ENCODE peak calls at places on chromosome 4, in four cellular contexts. V, X, H and A are unnamed samples.

GRCh38 chr4:142088906-142089305 is 452.5 kb downstream of the IL15 start:
- DNase-seq in V (no peak), X (no peak), H (no peak), A (peak)

GRCh38 chr4:186728631-186729271 is 5.1 kb upstream of the FAT1 start:
- DNase-seq in V (no peak), X (peak), H (no peak), A (no peak)

GRCh38 chr4:164481306-164482091 is 272.4 kb upstream of the SMIM31 start:
- DNase-seq in V (no peak), X (no peak), H (no peak), A (no peak)

GRCh38 chr4:94305468-94306225 is 37.0 kb downstream of the HPGDS start:
- DNase-seq in V (no peak), X (no peak), H (no peak), A (no peak)

GRCh38 chr4:100177126-100177525 is 13.1 kb downstream of the DDIT4L start:
- DNase-seq in V (no peak), X (no peak), H (no peak), A (no peak)

GRCh38 chr4:46432923-46433322 is 43.0 kb upstream of the GABRA2 start:
- DNase-seq in V (no peak), X (no peak), H (no peak), A (peak)

GRCh38 chr4:87353592-87353991 is 30.9 kb upstream of the HSD17B13 start:
- DNase-seq in V (no peak), X (no peak), H (no peak), A (peak)

GRCh38 chr4:54322817-54323417 is 93.8 kb downstream of the PDGFRA start:
- DNase-seq in V (peak), X (peak), H (no peak), A (peak)

GRCh38 chr4:112842513-112842912 is 205.6 kb downstream of the LARP7 start:
- DNase-seq in V (no peak), X (no peak), H (no peak), A (no peak)

GRCh38 chr4:53119685-53120084 is 246.2 kb downstream of the SCFD2 start:
- DNase-seq in V (no peak), X (peak), H (no peak), A (peak)

GRCh38 chr4:53644607-53645006 is 53.3 kb upstream of the LNX1 start:
- DNase-seq in V (no peak), X (peak), H (no peak), A (no peak)

GRCh38 chr4:2416564-2417195 is 1.8 kb downstream of the ZFYVE28 start:
- DNase-seq in V (no peak), X (no peak), H (peak), A (no peak)

GRCh38 chr4:3745886-3746656 is 20.1 kb upstream of the ADRA2C start:
- DNase-seq in V (no peak), X (no peak), H (no peak), A (no peak)

GRCh38 chr4:62250100-62250499 is 1050.0 kb downstream of the ADGRL3 start:
- DNase-seq in V (no peak), X (no peak), H (no peak), A (no peak)

GRCh38 chr4:77074961-77075855 is 581 bp downstream of the CCNI start:
- DNase-seq in V (peak), X (peak), H (peak), A (peak)

GRCh38 chr4:7995866-7996265 is 56.2 kb upstream of the AFAP1 start:
- DNase-seq in V (no peak), X (no peak), H (no peak), A (no peak)

GRCh38 chr4:89298788-89299152 is 8.8 kb downstream of the GPRIN3 start:
- DNase-seq in V (no peak), X (no peak), H (no peak), A (peak)

GRCh38 chr4:142719854-142720541 is 126.1 kb downstream of the INPP4B start:
- DNase-seq in V (no peak), X (no peak), H (no peak), A (peak)

GRCh38 chr4:83996254-83996653 is 460.3 kb downstream of the GPAT3 start:
- DNase-seq in V (no peak), X (no peak), H (no peak), A (no peak)

GRCh38 chr4:109826719-109827118 is 1.1 kb upstream of the RRH start:
- DNase-seq in V (no peak), X (no peak), H (no peak), A (peak)